ENCODE peak calls at places on chromosomes 1 and 21, in ten cellular contexts. F, P, V, H, X, G, U, D, K and I are unnamed samples. For H3K36me3, the result is how much of the 10 kb centered on the place peaks cover.

GRCh38 chr1:117691942-117692341 is 86.1 kb downstream of the TENT5C start:
- DNase-seq in P (no peak), H (no peak), U (no peak), V (no peak), D (no peak), G (no peak), K (no peak), F (no peak), X (no peak), I (no peak)

GRCh38 chr1:1144122-1144842 is 28.4 kb upstream of the C1orf159 start:
- DNase-seq in H (no peak), G (no peak), X (no peak), P (no peak), K (peak), D (no peak), V (no peak), F (peak), U (no peak), I (no peak)

GRCh38 chr1:115220340-115221030 is 117.6 kb downstream of the NGF start:
- DNase-seq in U (no peak), V (no peak), D (no peak), G (no peak), F (no peak), K (no peak), H (no peak), P (no peak), X (no peak), I (no peak)

GRCh38 chr1:222416001-222416791 is 131.7 kb downstream of the HHIPL2 start:
- DNase-seq in X (no peak), V (no peak), H (no peak), G (no peak), U (no peak), K (no peak), F (no peak), D (peak), P (no peak), I (no peak)

GRCh38 chr1:116472431-116472961 is 98.3 kb downstream of the CD58 start:
- DNase-seq in X (no peak), F (no peak), V (peak), D (peak), K (no peak), U (no peak), H (no peak), P (no peak), G (no peak), I (peak)

GRCh38 chr1:114715952-114716303 is 643 bp downstream of the NRAS start:
- DNase-seq in K (no peak), F (no peak), U (no peak), H (no peak), X (no peak), G (no peak), V (no peak), D (no peak), P (no peak), I (no peak)

GRCh38 chr1:10724052-10724494 is 72.4 kb downstream of the CASZ1 start:
- DNase-seq in D (peak), G (peak), H (peak), K (no peak), U (peak), V (no peak), X (no peak), P (peak), F (no peak), I (peak)

GRCh38 chr1:167533851-167534300 is 15.5 kb upstream of the CD247 start:
- DNase-seq in K (peak), X (no peak), G (peak), F (peak), V (peak), D (peak), U (peak), P (peak), H (peak), I (no peak)

GRCh38 chr1:180623579-180624347 is 8.1 kb upstream of the XPR1 start:
- DNase-seq in H (no peak), P (no peak), K (peak), F (no peak), D (peak), G (no peak), U (no peak), X (no peak), V (peak), I (no peak)

GRCh38 chr21:44926364-44927101 is 5.8 kb upstream of the ITGB2 start:
- DNase-seq in F (peak), U (no peak), P (no peak), D (peak), X (no peak), K (no peak), H (peak), V (no peak), G (no peak), I (no peak)

GRCh38 chr1:12654004-12654567 is 10.2 kb downstream of the AADACL4 start:
- DNase-seq in D (peak), U (no peak), V (no peak), G (no peak), K (no peak), X (no peak), H (no peak), P (no peak), F (no peak), I (no peak)

GRCh38 chr1:168920456-168921094 is 185.9 kb upstream of the ATP1B1 start:
- DNase-seq in P (no peak), U (peak), G (no peak), K (no peak), D (peak), F (no peak), H (no peak), X (no peak), V (peak), I (peak)

GRCh38 chr1:8004113-8004802 is 21.9 kb downstream of the ERRFI1 start:
- DNase-seq in F (no peak), G (no peak), X (no peak), K (peak), U (no peak), P (peak), V (no peak), H (peak), D (no peak), I (no peak)

DNA sequence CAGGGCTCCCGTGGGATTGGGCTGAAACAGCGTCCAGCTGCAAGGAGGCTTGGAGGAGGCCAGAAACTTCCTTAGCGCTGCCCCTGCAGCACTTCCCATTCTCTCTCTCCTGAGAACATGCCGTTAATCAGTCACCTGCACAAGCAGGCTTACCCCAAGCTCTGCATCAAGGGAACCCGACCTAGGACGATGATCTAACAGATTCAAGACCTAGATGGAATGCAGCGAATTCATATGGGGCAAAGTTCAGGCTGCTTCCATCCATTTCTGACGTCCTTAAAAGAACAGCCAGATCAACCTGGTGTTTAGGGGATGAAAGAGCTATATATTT is 114.1 kb downstream of the ERG start:
- DNase-seq in F (no peak), X (peak), G (no peak), P (no peak), V (no peak), K (no peak), U (no peak), D (no peak), H (no peak), I (no peak)
- H3K36me3 ChIP-seq in F (under half), X (under half), G (under half), P (under half), V (under half), K (under half), U (under half), D (under half), H (under half), I (under half)

GRCh38 chr21:43758811-43759210 is 17.3 kb downstream of the CSTB start:
- DNase-seq in D (no peak), G (no peak), X (no peak), K (no peak), P (no peak), U (no peak), V (no peak), H (no peak), F (no peak), I (no peak)
- H3K4me3 ChIP-seq in D (no peak), G (no peak), X (no peak), K (no peak), P (no peak), U (no peak), V (no peak), H (no peak), F (no peak), I (no peak)

DNA sequence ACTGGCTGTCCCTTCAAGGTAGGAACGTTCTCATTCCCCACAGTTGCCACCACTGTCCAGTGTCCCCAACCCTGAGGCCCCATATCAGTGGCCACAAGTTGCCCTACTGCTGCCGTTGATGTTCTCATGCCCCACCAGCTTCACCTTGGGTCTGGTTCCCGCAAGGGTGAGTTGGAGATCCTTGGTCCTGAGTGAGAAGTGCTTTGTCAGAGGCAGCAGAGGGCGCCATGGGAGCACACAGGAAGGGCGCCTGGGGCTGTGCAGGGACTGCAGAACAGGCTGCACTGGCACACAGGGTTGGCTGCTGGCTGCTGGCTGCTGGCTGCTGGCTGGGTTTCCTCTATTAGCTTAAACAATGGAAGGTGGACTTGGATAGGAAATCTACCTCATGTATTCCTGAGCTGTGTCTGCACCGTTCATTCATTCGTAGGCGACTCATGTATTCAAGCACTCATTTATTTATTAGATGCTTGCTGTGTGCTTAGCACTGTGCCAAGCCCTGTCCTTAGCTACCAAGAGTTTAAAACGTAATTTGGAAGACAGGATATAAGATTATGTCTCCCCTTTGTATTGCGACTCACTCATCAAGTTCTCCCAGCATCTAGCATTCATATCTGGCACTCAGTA is 2.1 kb upstream of the S100A9 start:
- DNase-seq in K (peak), F (no peak), V (peak), H (peak), U (peak), P (peak), G (peak), D (peak), X (no peak), I (no peak)
- TF ChIP-seq CTCF in K (peak), F (no peak), V (peak), H (peak), U (peak), P (peak), G (peak), D (peak), X (peak), I (peak)

GRCh38 chr21:33293811-33294216 is 27.6 kb downstream of the IL10RB start:
- DNase-seq in V (no peak), G (no peak), D (no peak), U (no peak), F (no peak), P (no peak), H (no peak), X (no peak), K (no peak), I (no peak)
- H3K36me3 ChIP-seq in V (under half), G (under half), D (under half), U (half or more), F (under half), P (half or more), H (under half), X (half or more), K (under half), I (under half)

GRCh38 chr1:209583408-209583807 is at the start of gene CAMK1G:
- DNase-seq in V (no peak), D (peak), U (no peak), F (no peak), H (no peak), G (no peak), K (peak), X (no peak), P (no peak), I (peak)
- H3K4me3 ChIP-seq in V (no peak), D (peak), U (no peak), F (no peak), H (no peak), G (no peak), K (peak), X (no peak), P (no peak), I (peak)